ENCODE peak calls at places on chromosome 11, in six cellular contexts. U is dorsolateral prefrontal cortex; J is HepG2; O is naive thymus-derived CD4-positive, alpha-beta T cell; N is fibroblast of lung; X is CD4-positive, CD25-positive, alpha-beta regulatory T cell. M is an unnamed sample.

GRCh38 chr11:45062974-45063635 is 83.3 kb upstream of the PRDM11 start:
- DNase-seq in U (no peak), J (no peak), O (no peak), N (no peak), X (no peak), M (no peak)

GRCh38 chr11:126588630-126589491 is 233.4 kb downstream of the ST3GAL4 start:
- DNase-seq in U (no peak), J (no peak), O (no peak), N (no peak), X (no peak), M (no peak)

GRCh38 chr11:128492903-128493569 is 94.3 kb downstream of the ETS1 start:
- DNase-seq in U (no peak), J (no peak), O (no peak), N (no peak), X (peak), M (no peak)

GRCh38 chr11:118199135-118199534 is 22.7 kb upstream of the SCN2B start:
- DNase-seq in U (no peak), J (no peak), O (no peak), N (no peak), X (no peak), M (no peak)

GRCh38 chr11:47241740-47242400 is 6.7 kb downstream of the ACP2 start:
- DNase-seq in U (no peak), J (no peak), O (no peak), N (peak), X (no peak), M (peak)

GRCh38 chr11:10076458-10077141 is 217.4 kb downstream of the SBF2 start:
- DNase-seq in U (no peak), J (peak), O (no peak), N (peak), X (peak), M (no peak)

GRCh38 chr11:86484164-86484794 is 109.6 kb downstream of the CCDC81 start:
- DNase-seq in U (no peak), J (peak), O (no peak), N (peak), X (no peak), M (peak)

GRCh38 chr11:15848769-15849168 is 507.6 kb downstream of the SOX6 start:
- DNase-seq in U (no peak), J (no peak), O (no peak), N (no peak), X (no peak), M (no peak)

GRCh38 chr11:60390389-60390788 is 5.9 kb upstream of the MS4A14 start:
- DNase-seq in U (no peak), J (no peak), O (no peak), N (no peak), X (no peak), M (no peak)
- H3K4me3 ChIP-seq in U (no peak), J (no peak), O (no peak), N (no peak), X (no peak), M (no peak)

GRCh38 chr11:116990061-116990473 is 108.2 kb downstream of the SIK3 start:
- DNase-seq in U (no peak), J (peak), O (no peak), N (peak), X (no peak), M (no peak)

GRCh38 chr11:116990811-116991210 is 107.4 kb downstream of the SIK3 start:
- DNase-seq in U (no peak), J (no peak), O (no peak), N (peak), X (no peak), M (no peak)

GRCh38 chr11:116991491-116991890 is 106.7 kb downstream of the SIK3 start:
- DNase-seq in U (no peak), J (no peak), O (no peak), N (no peak), X (no peak), M (no peak)

GRCh38 chr11:116986521-116987105 is 111.6 kb downstream of the SIK3 start:
- DNase-seq in U (no peak), J (peak), O (no peak), N (peak), X (peak), M (peak)

DNA sequence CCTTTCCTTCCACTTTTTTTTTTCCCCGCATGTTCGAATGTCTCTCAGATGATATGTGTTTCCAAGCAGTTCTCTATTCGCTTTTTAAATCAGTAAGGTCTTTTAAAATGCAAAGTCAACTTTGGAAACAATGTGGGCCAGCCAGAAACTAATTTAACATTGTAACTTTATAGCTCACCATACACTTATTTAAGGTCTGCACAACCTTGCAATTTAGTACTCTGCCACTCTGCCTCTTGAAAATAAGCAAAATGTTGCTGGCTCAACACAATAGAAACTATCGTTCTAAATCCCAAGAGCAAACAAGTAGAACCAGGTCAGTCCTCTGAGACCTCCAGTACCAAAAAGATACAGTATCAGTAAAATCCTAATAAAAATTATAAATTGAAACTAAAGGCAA is 109.0 kb downstream of the SIK3 start:
- DNase-seq in U (no peak), J (no peak), O (no peak), N (no peak), X (no peak), M (no peak)
- H3K4me3 ChIP-seq in U (peak), J (no peak), O (no peak), N (no peak), X (no peak), M (no peak)

GRCh38 chr11:123195182-123196059 is at the start of gene CLMP:
- DNase-seq in U (peak), J (no peak), O (peak), N (peak), X (no peak), M (no peak)
- H3K4me3 ChIP-seq in U (peak), J (no peak), O (peak), N (peak), X (no peak), M (peak)

GRCh38 chr11:67406420-67406968 is 2.6 kb downstream of the TBC1D10C start:
- DNase-seq in U (no peak), J (no peak), O (no peak), N (no peak), X (no peak), M (no peak)
- H3K4me3 ChIP-seq in U (no peak), J (no peak), O (peak), N (no peak), X (peak), M (no peak)

DNA sequence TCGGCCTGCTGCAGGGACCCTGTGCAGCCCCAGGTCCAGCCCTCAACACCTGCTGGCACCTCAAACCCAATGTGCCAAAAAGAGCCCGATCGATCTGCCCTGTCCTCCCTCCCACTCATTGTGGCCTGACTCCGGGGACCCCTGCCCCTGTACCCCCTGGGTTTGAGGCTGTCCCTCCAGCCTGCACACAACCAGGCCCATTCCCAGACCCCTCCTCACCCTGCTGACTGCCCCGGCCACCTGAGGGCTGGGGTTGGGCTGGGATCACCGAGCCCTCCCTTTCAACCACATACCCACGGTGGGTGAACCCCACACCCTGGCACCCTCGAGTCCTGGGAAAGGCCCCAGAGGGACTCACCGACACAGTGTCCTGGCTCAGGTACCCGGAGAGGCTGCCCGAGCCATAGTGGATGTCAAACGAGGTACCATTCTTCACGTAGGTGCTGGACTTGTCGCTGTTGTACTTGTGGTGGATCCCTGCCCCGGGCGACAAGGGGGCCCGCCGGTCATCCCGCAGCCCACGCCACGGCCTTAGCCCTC is 5.0 kb downstream of the CTSD start:
- DNase-seq in U (no peak), J (no peak), O (no peak), N (no peak), X (no peak), M (no peak)
- H3K4me3 ChIP-seq in U (no peak), J (no peak), O (peak), N (no peak), X (no peak), M (no peak)

GRCh38 chr11:104704888-104705287 is 193.4 kb downstream of the CASP12 start:
- DNase-seq in U (no peak), J (no peak), O (no peak), N (no peak), X (peak), M (no peak)
- H3K4me3 ChIP-seq in U (no peak), J (no peak), O (peak), N (no peak), X (peak), M (no peak)

GRCh38 chr11:67406969-67407699 is 3.3 kb downstream of the TBC1D10C start:
- DNase-seq in U (peak), J (no peak), O (peak), N (no peak), X (no peak), M (no peak)

GRCh38 chr11:67405688-67406339 is 1.9 kb downstream of the TBC1D10C start:
- DNase-seq in U (no peak), J (no peak), O (no peak), N (no peak), X (no peak), M (no peak)

GRCh38 chr11:67405196-67405567 is 1.3 kb downstream of the TBC1D10C start:
- DNase-seq in U (no peak), J (no peak), O (peak), N (no peak), X (no peak), M (no peak)

GRCh38 chr11:67401495-67402191 is at the start of gene PPP1CA:
- DNase-seq in U (peak), J (peak), O (peak), N (peak), X (peak), M (peak)

GRCh38 chr11:67404515-67405195 is 772 bp downstream of the TBC1D10C start:
- DNase-seq in U (no peak), J (no peak), O (peak), N (no peak), X (peak), M (no peak)
- H3K4me3 ChIP-seq in U (no peak), J (peak), O (peak), N (no peak), X (peak), M (no peak)

GRCh38 chr11:131670876-131671275 is 300.5 kb downstream of the NTM start:
- DNase-seq in U (no peak), J (no peak), O (no peak), N (no peak), X (no peak), M (no peak)

GRCh38 chr11:131667566-131667965 is 297.2 kb downstream of the NTM start:
- DNase-seq in U (no peak), J (no peak), O (no peak), N (no peak), X (no peak), M (no peak)

GRCh38 chr11:131666617-131667016 is 296.2 kb downstream of the NTM start:
- DNase-seq in U (no peak), J (no peak), O (no peak), N (peak), X (no peak), M (no peak)

GRCh38 chr11:131671320-131671719 is 300.9 kb downstream of the NTM start:
- DNase-seq in U (no peak), J (no peak), O (no peak), N (no peak), X (no peak), M (no peak)

GRCh38 chr11:131668867-131669780 is 298.7 kb downstream of the NTM start:
- DNase-seq in U (peak), J (peak), O (no peak), N (no peak), X (peak), M (peak)
- H3K4me3 ChIP-seq in U (no peak), J (no peak), O (no peak), N (no peak), X (no peak), M (no peak)

M was measured in PC-9.